ENCODE peak calls at places on chromosome 15, in nine cellular contexts. One of them, this sample, is unnamed.

GRCh38 chr15:90535254-90535653 is 5.5 kb downstream of the CRTC3 start:
- DNase-seq in WERI-Rb-1: no peak
- DNase-seq in CD4-positive, CD25-positive, alpha-beta regulatory T cell: no peak
- DNase-seq in stomach: no peak
- DNase-seq in activated naive CD8-positive, alpha-beta T cell treated with anti-CD3 and anti-CD28 coated beads, Interleukin-2, amount 50 U/mL, for 16 hours: no peak
- DNase-seq in A549: no peak
- DNase-seq in SK-N-SH: no peak
- DNase-seq in HEK293T: no peak
- DNase-seq in GM12891: no peak
- DNase-seq in this sample: no peak

GRCh38 chr15:76200083-76200465 is 111.2 kb downstream of the ETFA start:
- DNase-seq in SK-N-SH: no peak
- DNase-seq in activated naive CD8-positive, alpha-beta T cell treated with anti-CD3 and anti-CD28 coated beads, Interleukin-2, amount 50 U/mL, for 16 hours: no peak
- DNase-seq in WERI-Rb-1: no peak
- DNase-seq in GM12891: no peak
- DNase-seq in A549: no peak
- DNase-seq in stomach: no peak
- DNase-seq in HEK293T: no peak
- DNase-seq in CD4-positive, CD25-positive, alpha-beta regulatory T cell: no peak
- DNase-seq in this sample: no peak

GRCh38 chr15:37075777-37076176 is 24.6 kb downstream of the MEIS2 start:
- DNase-seq in A549: no peak
- DNase-seq in activated naive CD8-positive, alpha-beta T cell treated with anti-CD3 and anti-CD28 coated beads, Interleukin-2, amount 50 U/mL, for 16 hours: no peak
- DNase-seq in HEK293T: no peak
- DNase-seq in stomach: no peak
- DNase-seq in GM12891: no peak
- DNase-seq in SK-N-SH: no peak
- DNase-seq in CD4-positive, CD25-positive, alpha-beta regulatory T cell: no peak
- DNase-seq in WERI-Rb-1: no peak
- DNase-seq in this sample: no peak

GRCh38 chr15:94912760-94913159 is 681.4 kb downstream of the MCTP2 start:
- DNase-seq in stomach: no peak
- DNase-seq in SK-N-SH: no peak
- DNase-seq in HEK293T: no peak
- DNase-seq in WERI-Rb-1: no peak
- DNase-seq in A549: no peak
- DNase-seq in activated naive CD8-positive, alpha-beta T cell treated with anti-CD3 and anti-CD28 coated beads, Interleukin-2, amount 50 U/mL, for 16 hours: no peak
- DNase-seq in GM12891: no peak
- DNase-seq in CD4-positive, CD25-positive, alpha-beta regulatory T cell: no peak
- DNase-seq in this sample: no peak

GRCh38 chr15:47301481-47301880 is 415.8 kb upstream of the SEMA6D start:
- DNase-seq in SK-N-SH: no peak
- DNase-seq in HEK293T: no peak
- DNase-seq in stomach: no peak
- DNase-seq in activated naive CD8-positive, alpha-beta T cell treated with anti-CD3 and anti-CD28 coated beads, Interleukin-2, amount 50 U/mL, for 16 hours: no peak
- DNase-seq in WERI-Rb-1: peak
- DNase-seq in GM12891: no peak
- DNase-seq in CD4-positive, CD25-positive, alpha-beta regulatory T cell: no peak
- DNase-seq in A549: no peak
- DNase-seq in this sample: no peak

GRCh38 chr15:43957724-43958123 is 130.9 kb downstream of the WDR76 start:
- DNase-seq in activated naive CD8-positive, alpha-beta T cell treated with anti-CD3 and anti-CD28 coated beads, Interleukin-2, amount 50 U/mL, for 16 hours: no peak
- DNase-seq in A549: no peak
- DNase-seq in HEK293T: no peak
- DNase-seq in WERI-Rb-1: no peak
- DNase-seq in SK-N-SH: no peak
- DNase-seq in CD4-positive, CD25-positive, alpha-beta regulatory T cell: no peak
- DNase-seq in GM12891: no peak
- DNase-seq in stomach: no peak
- DNase-seq in this sample: no peak

GRCh38 chr15:90160781-90161727 is 40.1 kb upstream of the SEMA4B start:
- DNase-seq in WERI-Rb-1: no peak
- DNase-seq in activated naive CD8-positive, alpha-beta T cell treated with anti-CD3 and anti-CD28 coated beads, Interleukin-2, amount 50 U/mL, for 16 hours: no peak
- DNase-seq in HEK293T: no peak
- DNase-seq in A549: no peak
- DNase-seq in GM12891: no peak
- DNase-seq in CD4-positive, CD25-positive, alpha-beta regulatory T cell: no peak
- DNase-seq in SK-N-SH: no peak
- DNase-seq in stomach: peak
- DNase-seq in this sample: no peak

GRCh38 chr15:82999905-83000671 is 11.4 kb downstream of the C15orf40 start:
- DNase-seq in GM12891: peak
- DNase-seq in HEK293T: peak
- DNase-seq in WERI-Rb-1: peak
- DNase-seq in A549: peak
- DNase-seq in stomach: no peak
- DNase-seq in SK-N-SH: peak
- DNase-seq in activated naive CD8-positive, alpha-beta T cell treated with anti-CD3 and anti-CD28 coated beads, Interleukin-2, amount 50 U/mL, for 16 hours: no peak
- DNase-seq in CD4-positive, CD25-positive, alpha-beta regulatory T cell: peak
- DNase-seq in this sample: no peak